ENCODE peak calls at places on chromosomes 1 and 21, in nine cellular contexts. K is GM12878, I is K562, T is esophagus muscularis mucosa, Y is endothelial cell of umbilical vein, F is GM23338, A is sigmoid colon, J is upper lobe of left lung, M is H1. C is an unnamed sample.

GRCh38 chr1:223515915-223516314 is 122.7 kb downstream of the CCDC185 start:
- DNase-seq in K (no peak), J (no peak), I (no peak), F (no peak), T (no peak), M (no peak), Y (no peak), A (no peak), C (no peak)

GRCh38 chr1:62306065-62306464 is 13.2 kb downstream of the KANK4 start:
- DNase-seq in T (no peak), I (no peak), A (no peak), F (no peak), K (no peak), Y (no peak), M (no peak), J (no peak), C (no peak)

GRCh38 chr1:210922666-210923065 is 211.3 kb downstream of the KCNH1 start:
- DNase-seq in I (no peak), K (no peak), M (no peak), F (no peak), Y (no peak), T (no peak), J (no peak), A (no peak), C (no peak)

GRCh38 chr21:29849735-29850176 is 90.0 kb downstream of the GRIK1 start:
- DNase-seq in T (no peak), I (peak; percentile 64), J (peak; percentile 49), Y (peak; percentile 60), M (peak; percentile 33), A (no peak), F (peak; percentile 85), K (peak; percentile 8), C (no peak)

GRCh38 chr21:25369524-25370300 is 237.6 kb downstream of the MRPL39 start:
- DNase-seq in J (no peak), K (no peak), M (no peak), T (no peak), F (no peak), I (no peak), A (no peak), Y (no peak), C (no peak)

GRCh38 chr1:153612755-153613331 is at the start of gene S100A16:
- DNase-seq in I (peak; percentile 48), A (peak; percentile 93), Y (peak; percentile 30), F (peak; percentile 68), K (no peak), J (peak; percentile 88), T (no peak), M (no peak), C (peak; percentile 82)

GRCh38 chr1:53619811-53620619 is 118.9 kb downstream of the GLIS1 start:
- DNase-seq in Y (no peak), K (no peak), J (peak; percentile 15), A (peak; percentile 52), T (no peak), M (no peak), F (no peak), I (no peak), C (peak; percentile 48)

GRCh38 chr1:203636306-203636705 is 9.7 kb downstream of the ATP2B4 start:
- DNase-seq in I (no peak), A (peak; percentile 82), F (no peak), K (no peak), Y (peak; percentile 26), J (no peak), T (no peak), M (no peak), C (no peak)

GRCh38 chr1:107529511-107530149 is 388.8 kb downstream of the NTNG1 start:
- DNase-seq in Y (peak; percentile 26), T (no peak), A (no peak), F (peak; percentile 75), M (no peak), J (no peak), I (peak; percentile 57), K (peak; percentile 19), C (no peak)

GRCh38 chr21:28150021-28150420 is 842.7 kb downstream of the LTN1 start:
- DNase-seq in K (no peak), M (no peak), A (no peak), Y (no peak), T (no peak), I (no peak), F (peak; percentile 9), J (no peak), C (no peak)

GRCh38 chr1:115969509-115969908 is 6.8 kb upstream of the SLC22A15 start:
- DNase-seq in I (peak; percentile 29), F (peak; percentile 94), T (no peak), M (peak; percentile 61), J (no peak), A (no peak), K (no peak), Y (no peak), C (no peak)

GRCh38 chr1:98048234-98048633 is 127.4 kb upstream of the DPYD start:
- DNase-seq in M (peak; percentile 56), K (no peak), T (no peak), F (peak; percentile 90), A (peak; percentile 86), J (peak; percentile 82), I (no peak), Y (peak; percentile 84), C (peak; percentile 35)

GRCh38 chr1:48917901-48918603 is 141.4 kb upstream of the BEND5 start:
- DNase-seq in K (no peak), F (peak; percentile 17), Y (no peak), M (no peak), T (no peak), J (no peak), A (no peak), I (no peak), C (no peak)

DNA sequence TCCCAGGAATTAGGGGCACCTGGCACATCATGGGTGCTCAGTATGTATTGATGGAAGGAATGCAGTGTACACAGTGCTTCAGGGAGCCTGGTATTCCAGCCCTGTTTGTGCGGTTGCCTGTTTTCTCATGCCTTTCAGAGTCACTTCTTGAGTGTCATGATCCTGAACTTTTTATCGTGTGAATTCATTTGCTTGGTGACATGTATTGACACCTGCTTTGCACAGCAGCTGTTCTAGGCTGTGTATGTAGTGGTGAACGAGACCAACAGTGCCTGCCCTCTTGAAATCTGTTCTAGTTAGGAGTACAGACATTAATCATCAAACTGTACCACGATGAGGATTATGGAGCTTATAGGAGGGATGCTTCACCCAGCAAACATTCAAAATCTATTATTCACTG is 6.1 kb downstream of the HTR6 start:
- DNase-seq in T (no peak), M (no peak), F (no peak), J (no peak), K (no peak), A (no peak), I (no peak), Y (no peak), C (no peak)
- TF ChIP-seq POLR2AphosphoS5 in T (no peak), M (no peak), F (no peak), J (no peak), K (no peak), A (no peak), I (no peak), Y (no peak), C (no peak)

GRCh38 chr1:23709229-23709628 is 17.6 kb downstream of the RPL11 start:
- DNase-seq in F (no peak), I (no peak), T (no peak), J (no peak), M (no peak), K (no peak), Y (no peak), A (no peak), C (no peak)
- H3K36me3 ChIP-seq in F (peaks cover 6% of the 10 kb centered on the region), I (peaks cover 33% of the 10 kb centered on the region), T (peaks cover 19% of the 10 kb centered on the region), J (peaks cover 9% of the 10 kb centered on the region), M (no peaks in the 10 kb centered on the region), K (peaks cover 5% of the 10 kb centered on the region), Y (peaks cover 5% of the 10 kb centered on the region), A (no peaks in the 10 kb centered on the region), C (no peaks in the 10 kb centered on the region)

DNA sequence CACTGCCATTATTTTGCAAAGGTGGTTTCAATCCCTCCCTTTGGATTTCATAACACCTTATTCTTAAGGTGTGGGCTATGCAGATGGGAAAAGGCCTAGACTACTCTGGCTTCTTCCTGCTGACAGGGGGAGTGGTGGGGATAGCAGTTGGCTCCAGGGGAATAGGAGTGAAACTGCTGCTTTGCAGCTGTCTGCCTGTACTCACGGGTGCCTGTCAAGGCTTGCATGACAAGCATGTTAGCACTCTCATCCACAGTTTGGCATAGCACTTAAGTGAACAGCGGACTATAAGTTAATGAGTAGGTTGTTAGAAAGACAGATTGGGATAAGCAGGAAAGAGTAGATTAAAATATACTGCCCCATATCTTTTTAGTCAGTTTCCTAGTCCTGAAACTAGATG is 287.5 kb upstream of the DAB1 start:
- DNase-seq in T (no peak), Y (no peak), I (no peak), F (peak; percentile 25), M (no peak), A (no peak), K (no peak), J (no peak), C (no peak)
- TF ChIP-seq CTCF in T (no peak), Y (no peak), I (no peak), F (peak; percentile 19), M (no peak), A (no peak), K (no peak), J (no peak), C (no peak)

GRCh38 chr1:14347186-14347585 is 251.3 kb upstream of the KAZN start:
- DNase-seq in K (no peak), J (no peak), I (no peak), Y (no peak), F (no peak), M (no peak), A (no peak), T (no peak), C (no peak)
- TF ChIP-seq POLR2AphosphoS5 in K (no peak), J (no peak), I (no peak), Y (no peak), F (no peak), M (no peak), A (no peak), T (no peak), C (no peak)

C was measured in breast epithelium.